ENCODE peak calls at places on chromosomes 2 and 18, in six cellular contexts. X is EL; F is SIG-M5; M is activated naive CD8-positive, alpha-beta T cell treated with anti-CD3 and anti-CD28 coated beads, Interleukin-2, amount 10 ng/mL, durations not matched to agents 7 days and 5 days; U is right cardiac atrium; P is stimulated activated CD4-positive, alpha-beta T cell treated with anti-CD3 and anti-CD28 coated beads, Interleukin-12 subunit alpha, Interleukin-12 subunit beta, amount 100 ng/mL, for 48 hours. L is an unnamed sample.

GRCh38 chr2:23635666-23636340 is 250.8 kb downstream of the KLHL29 start:
- DNase-seq in U (peak; percentile 42), F (no peak), M (no peak), P (no peak), X (no peak), L (no peak)

GRCh38 chr18:46310258-46310657 is 206.1 kb downstream of the HAUS1 start:
- DNase-seq in U (no peak), X (no peak), F (no peak), P (no peak), M (no peak), L (no peak)

GRCh38 chr18:53819174-53819573 is 405.3 kb downstream of the MBD2 start:
- DNase-seq in P (no peak), F (no peak), X (no peak), U (peak; percentile 36), M (no peak), L (no peak)

GRCh38 chr18:46849007-46849406 is 68.3 kb downstream of the PIAS2 start:
- DNase-seq in P (no peak), U (no peak), M (no peak), X (no peak), F (no peak), L (no peak)

GRCh38 chr2:84022810-84023431 is 436.2 kb downstream of the SUCLG1 start:
- DNase-seq in P (peak; percentile 32), F (no peak), X (peak; percentile 40), U (no peak), M (no peak), L (no peak)

GRCh38 chr2:209070262-209070661 is 353.6 kb upstream of the MAP2 start:
- DNase-seq in F (no peak), U (no peak), P (no peak), M (no peak), X (no peak), L (no peak)

GRCh38 chr2:11552260-11552638 is 18.4 kb downstream of the GREB1 start:
- DNase-seq in M (no peak), F (no peak), X (no peak), P (no peak), U (no peak), L (no peak)

GRCh38 chr2:70978388-70979357 is at the start of gene ANKRD53:
- DNase-seq in X (peak; percentile 39), U (peak; percentile 88), F (no peak), M (peak; percentile 55), P (no peak), L (peak; percentile 56)

GRCh38 chr2:70367722-70368323 is 66.0 kb upstream of the FAM136A start:
- DNase-seq in M (no peak), X (no peak), P (no peak), U (no peak), F (no peak), L (no peak)

GRCh38 chr18:74171910-74172606 is 23.7 kb downstream of the TIMM21 start:
- DNase-seq in M (no peak), U (no peak), X (no peak), P (no peak), F (no peak), L (no peak)

GRCh38 chr2:85913854-85914524 is 25.2 kb upstream of the ST3GAL5 start:
- DNase-seq in X (peak; percentile 53), U (no peak), M (no peak), P (no peak), F (no peak), L (no peak)

GRCh38 chr2:178990533-178991241 is 59.2 kb downstream of the CCDC141 start:
- DNase-seq in U (no peak), X (no peak), P (no peak), M (no peak), F (no peak), L (no peak)

GRCh38 chr2:67581751-67582150 is 184.6 kb downstream of the ETAA1 start:
- DNase-seq in M (no peak), P (no peak), F (no peak), U (no peak), X (no peak), L (no peak)

GRCh38 chr2:15797946-15798281 is 142.4 kb upstream of the MYCN start:
- DNase-seq in F (no peak), X (no peak), P (no peak), M (no peak), U (no peak), L (no peak)

GRCh38 chr18:79515331-79515730 is 119.6 kb downstream of the NFATC1 start:
- DNase-seq in U (peak; percentile 23), M (no peak), F (no peak), X (no peak), P (no peak), L (no peak)

GRCh38 chr2:142596334-142597088 is 281.0 kb upstream of the KYNU start:
- DNase-seq in X (peak; percentile 72), F (no peak), U (no peak), M (no peak), P (no peak), L (no peak)

GRCh38 chr18:32450874-32451273 is 19.8 kb downstream of the GAREM1 start:
- DNase-seq in X (no peak), P (no peak), U (no peak), M (no peak), F (no peak), L (no peak)

GRCh38 chr2:32865399-32866068 is 81.2 kb upstream of the LTBP1 start:
- DNase-seq in U (no peak), M (no peak), P (no peak), F (no peak), X (peak; percentile 95), L (no peak)

GRCh38 chr2:173415663-173416469 is 61.2 kb downstream of the CDCA7 start:
- DNase-seq in F (no peak), M (no peak), X (no peak), P (no peak), U (no peak), L (no peak)

GRCh38 chr2:23861952-23862351 is 65.0 kb downstream of the ATAD2B start:
- DNase-seq in F (no peak), U (no peak), M (no peak), X (no peak), P (no peak), L (no peak)

GRCh38 chr2:180692322-180692721 is 288.1 kb upstream of the UBE2E3 start:
- DNase-seq in M (no peak), U (no peak), P (no peak), X (no peak), F (no peak), L (no peak)

GRCh38 chr2:126839711-126840110 is 59.0 kb upstream of the TEX51 start:
- DNase-seq in P (no peak), U (no peak), F (no peak), X (no peak), M (no peak), L (no peak)

GRCh38 chr18:47992266-47992665 is 61.8 kb upstream of the SMAD2 start:
- DNase-seq in F (no peak), P (no peak), M (no peak), X (no peak), U (no peak), L (no peak)

GRCh38 chr2:14881663-14882327 is 249.3 kb downstream of the LRATD1 start:
- DNase-seq in M (no peak), P (no peak), F (no peak), U (no peak), X (no peak), L (no peak)

GRCh38 chr2:107633580-107634147 is 193.0 kb upstream of the RGPD4 start:
- DNase-seq in U (no peak), P (no peak), X (peak; percentile 86), F (no peak), M (no peak), L (no peak)

GRCh38 chr2:240412211-240412830 is 23.1 kb upstream of the GPC1 start:
- DNase-seq in M (no peak), F (no peak), P (no peak), X (no peak), U (peak; percentile 51), L (peak; percentile 23)

GRCh38 chr2:132678498-132678897 is 8.5 kb upstream of the LYPD1 start:
- DNase-seq in P (no peak), M (no peak), U (no peak), X (peak; percentile 18), F (no peak), L (no peak)

GRCh38 chr2:64750817-64751285 is 97.1 kb upstream of the SERTAD2 start:
- DNase-seq in F (peak; percentile 98), X (no peak), P (peak; percentile 91), U (peak; percentile 100), M (peak; percentile 95), L (no peak)

GRCh38 chr2:182946949-182947348 is 80.5 kb upstream of the FRZB start:
- DNase-seq in P (no peak), F (no peak), X (peak; percentile 32), U (no peak), M (no peak), L (no peak)

GRCh38 chr2:105734762-105735538 is 9.8 kb upstream of the NCK2 start:
- DNase-seq in X (peak; percentile 66), P (no peak), U (no peak), F (no peak), M (no peak), L (no peak)

GRCh38 chr2:31277621-31278020 is 43.7 kb downstream of the EHD3 start:
- DNase-seq in P (no peak), U (no peak), M (no peak), X (no peak), F (no peak), L (no peak)

GRCh38 chr2:238653436-238654109 is 194.3 kb upstream of the TWIST2 start:
- DNase-seq in M (no peak), X (no peak), P (no peak), U (no peak), F (no peak), L (no peak)

GRCh38 chr18:52499018-52499417 is 159.0 kb downstream of the DCC start:
- DNase-seq in U (no peak), X (no peak), F (no peak), P (no peak), M (no peak), L (no peak)

GRCh38 chr2:184906709-184907108 is 308.4 kb downstream of the ZNF804A start:
- DNase-seq in F (no peak), M (no peak), U (no peak), X (no peak), P (no peak), L (no peak)

GRCh38 chr2:3097804-3098203 is 279.8 kb downstream of the EIPR1 start:
- DNase-seq in M (no peak), P (no peak), X (no peak), U (no peak), F (no peak), L (no peak)

GRCh38 chr2:197777823-197778407 is 7.2 kb downstream of the BOLL start:
- DNase-seq in X (peak; percentile 33), U (no peak), P (peak; percentile 37), M (no peak), F (no peak), L (no peak)

L was measured in left cardiac atrium.